ENCODE peak calls at places on chromosomes 13 and 19, in nine cellular contexts. M, S, R, T, X, N, B, G and J are unnamed samples.

GRCh38 chr13:87779451-87779850 is 108.3 kb downstream of the SLITRK5 start:
- DNase-seq in M (no peak), S (no peak), R (no peak), T (no peak), X (no peak), N (no peak), B (no peak), G (no peak), J (no peak)

GRCh38 chr19:39351537-39352037 is 9.4 kb downstream of the SAMD4B start:
- DNase-seq in M (peak), S (no peak), R (no peak), T (no peak), X (no peak), N (peak), B (no peak), G (no peak), J (peak)

GRCh38 chr19:46426506-46427162 is 2.1 kb downstream of the PNMA8C start:
- DNase-seq in M (peak), S (peak), R (peak), T (peak), X (peak), N (peak), B (peak), G (peak), J (peak)

GRCh38 chr13:73939071-73939380 is 195.2 kb downstream of the KLF12 start:
- DNase-seq in M (peak), S (no peak), R (no peak), T (no peak), X (no peak), N (no peak), B (no peak), G (no peak), J (no peak)

GRCh38 chr19:57302020-57302465 is 18.2 kb upstream of the ZNF543 start:
- DNase-seq in M (peak), S (no peak), R (no peak), T (no peak), X (no peak), N (no peak), B (peak), G (no peak), J (no peak)

GRCh38 chr19:57803594-57804325 is 11.0 kb downstream of the ZNF552 start:
- DNase-seq in M (peak), S (no peak), R (no peak), T (no peak), X (no peak), N (no peak), B (peak), G (no peak), J (no peak)

GRCh38 chr19:7970716-7971448 is 27.4 kb upstream of the TIMM44 start:
- DNase-seq in M (peak), S (no peak), R (no peak), T (peak), X (peak), N (peak), B (peak), G (no peak), J (peak)

GRCh38 chr13:87820221-87820620 is 149.1 kb downstream of the SLITRK5 start:
- DNase-seq in M (peak), S (no peak), R (no peak), T (no peak), X (peak), N (no peak), B (peak), G (no peak), J (no peak)

GRCh38 chr19:50558449-50558848 is 9.8 kb downstream of the LRRC4B start:
- DNase-seq in M (no peak), S (no peak), R (no peak), T (no peak), X (no peak), N (no peak), B (no peak), G (no peak), J (no peak)

GRCh38 chr13:75440100-75440499 is 41.9 kb downstream of the TBC1D4 start:
- DNase-seq in M (peak), S (no peak), R (no peak), T (no peak), X (no peak), N (no peak), B (no peak), G (no peak), J (no peak)

GRCh38 chr13:39616087-39616694 is 13.2 kb upstream of the LHFPL6 start:
- DNase-seq in M (peak), S (no peak), R (peak), T (peak), X (peak), N (peak), B (peak), G (no peak), J (peak)

GRCh38 chr13:39105110-39105509 is 66.9 kb downstream of the NHLRC3 start:
- DNase-seq in M (peak), S (no peak), R (peak), T (peak), X (peak), N (no peak), B (peak), G (no peak), J (no peak)

GRCh38 chr13:113421673-113422270 is 31.5 kb downstream of the ADPRHL1 start:
- DNase-seq in M (peak), S (no peak), R (no peak), T (no peak), X (no peak), N (no peak), B (no peak), G (no peak), J (no peak)

GRCh38 chr13:75996582-75996981 is 360.5 kb downstream of the LMO7 start:
- DNase-seq in M (no peak), S (no peak), R (no peak), T (no peak), X (no peak), N (no peak), B (no peak), G (no peak), J (no peak)

GRCh38 chr19:4376991-4377781 is 23.2 kb downstream of the SH3GL1 start:
- DNase-seq in M (no peak), S (no peak), R (no peak), T (no peak), X (no peak), N (no peak), B (no peak), G (no peak), J (no peak)

GRCh38 chr19:1944088-1944915 is 3.3 kb downstream of the CSNK1G2 start:
- DNase-seq in M (no peak), S (no peak), R (no peak), T (no peak), X (no peak), N (no peak), B (no peak), G (no peak), J (no peak)

GRCh38 chr19:38849746-38850230 is at the start of gene HNRNPL:
- DNase-seq in M (no peak), S (peak), R (no peak), T (no peak), X (no peak), N (peak), B (no peak), G (peak), J (peak)

GRCh38 chr13:23619073-23619855 is 49.1 kb downstream of the TNFRSF19 start:
- DNase-seq in M (no peak), S (no peak), R (no peak), T (no peak), X (no peak), N (no peak), B (no peak), G (no peak), J (no peak)

GRCh38 chr13:50152655-50153309 is 137.5 kb downstream of the KCNRG start:
- DNase-seq in M (no peak), S (no peak), R (no peak), T (no peak), X (no peak), N (no peak), B (no peak), G (no peak), J (no peak)

GRCh38 chr19:35114656-35115537 is 726 bp upstream of the FXYD3 start:
- DNase-seq in M (peak), S (peak), R (peak), T (peak), X (peak), N (peak), B (peak), G (peak), J (peak)

GRCh38 chr19:48393559-48394330 is at the start of gene GRIN2D:
- DNase-seq in M (peak), S (no peak), R (peak), T (no peak), X (peak), N (peak), B (peak), G (no peak), J (no peak)

GRCh38 chr19:33997690-33998089 is 174.6 kb upstream of the LSM14A start:
- DNase-seq in M (peak), S (no peak), R (no peak), T (no peak), X (no peak), N (no peak), B (no peak), G (no peak), J (no peak)

GRCh38 chr19:30673336-30673735 is 301.2 kb downstream of the ZNF536 start:
- DNase-seq in M (no peak), S (no peak), R (no peak), T (no peak), X (no peak), N (no peak), B (no peak), G (no peak), J (no peak)

GRCh38 chr13:42706286-42706685 is 75.1 kb upstream of the FAM216B start:
- DNase-seq in M (no peak), S (no peak), R (no peak), T (no peak), X (no peak), N (no peak), B (no peak), G (no peak), J (no peak)

GRCh38 chr19:40682431-40682964 is 8.0 kb downstream of the NUMBL start:
- DNase-seq in M (no peak), S (no peak), R (no peak), T (no peak), X (no peak), N (no peak), B (no peak), G (no peak), J (no peak)

GRCh38 chr19:7600721-7601120 is 5.1 kb downstream of the CAMSAP3 start:
- DNase-seq in M (no peak), S (no peak), R (no peak), T (no peak), X (no peak), N (no peak), B (no peak), G (no peak), J (no peak)